ENCODE peak calls at places on chromosomes 12 and 14, in six cellular contexts. O is stimulated activated CD8-positive, alpha-beta memory T cell treated with anti-CD3 and anti-CD28 coated beads, Interleukin-2, amount 100 ng/mL, for 1 hour; I is suprapubic skin; K is NCI-H187 treated with DMSO at 0.1 percent for 48 hours; Y is fibroblast of mammary gland; U is HTR-8/SVneo. W is an unnamed sample.

GRCh38 chr14:99415496-99416281 is 65.0 kb downstream of the SETD3 start:
- DNase-seq in Y (peak), I (no peak), O (peak), U (peak), K (peak), W (peak)

GRCh38 chr14:90239139-90239538 is 17.2 kb upstream of the PSMC1 start:
- DNase-seq in U (no peak), I (no peak), K (no peak), Y (no peak), O (no peak), W (no peak)

GRCh38 chr14:104642540-104642868 is 37.9 kb upstream of the TMEM179 start:
- DNase-seq in I (no peak), O (no peak), U (no peak), Y (no peak), K (no peak), W (no peak)

GRCh38 chr12:17016116-17016864 is 410.3 kb upstream of the LMO3 start:
- DNase-seq in I (no peak), K (no peak), Y (no peak), O (no peak), U (no peak), W (no peak)

GRCh38 chr14:24139272-24139934 is 2.0 kb downstream of the EMC9 start:
- DNase-seq in Y (no peak), O (no peak), K (no peak), U (no peak), I (no peak), W (no peak)

GRCh38 chr12:71538807-71539206 is 99.2 kb downstream of the LGR5 start:
- DNase-seq in I (no peak), K (no peak), U (no peak), O (no peak), Y (no peak), W (no peak)

GRCh38 chr14:22296722-22297121 is 292.3 kb downstream of the DAD1 start:
- DNase-seq in O (no peak), I (no peak), Y (peak), K (no peak), U (peak), W (no peak)

GRCh38 chr14:24051162-24051788 is 534 bp upstream of the CARMIL3 start:
- DNase-seq in U (no peak), O (no peak), Y (no peak), I (no peak), K (no peak), W (no peak)

GRCh38 chr14:92427096-92427495 is 86.5 kb upstream of the RIN3 start:
- DNase-seq in K (no peak), I (no peak), Y (no peak), O (no peak), U (no peak), W (no peak)

GRCh38 chr12:14260011-14260993 is 105.2 kb upstream of the ATF7IP start:
- DNase-seq in K (no peak), I (peak), Y (peak), U (peak), O (no peak), W (peak)

GRCh38 chr12:131701705-131702572 is 9.0 kb upstream of the SFSWAP start:
- DNase-seq in K (no peak), U (no peak), Y (no peak), O (no peak), I (peak), W (no peak)

GRCh38 chr12:109871678-109872314 is 8.5 kb downstream of the GLTP start:
- DNase-seq in Y (peak), I (no peak), K (no peak), U (no peak), O (no peak), W (no peak)

GRCh38 chr14:21874167-21874566 is 200.5 kb upstream of the OR4E1 start:
- DNase-seq in Y (no peak), O (no peak), U (no peak), K (no peak), I (no peak), W (no peak)

GRCh38 chr14:70193396-70193795 is 4.6 kb upstream of the SLC8A3 start:
- DNase-seq in U (no peak), I (no peak), K (no peak), O (no peak), Y (no peak), W (no peak)

GRCh38 chr12:56723889-56724659 is 1.0 kb downstream of the NACA start:
- DNase-seq in I (no peak), U (no peak), Y (peak), O (no peak), K (no peak), W (peak)

GRCh38 chr14:77782202-77782601 is 17.7 kb upstream of the ADCK1 start:
- DNase-seq in U (no peak), K (no peak), Y (peak), I (no peak), O (no peak), W (no peak)

GRCh38 chr14:101028971-101029667 is 125.6 kb upstream of the RTL1 start:
- DNase-seq in Y (no peak), I (no peak), K (no peak), U (no peak), O (no peak), W (no peak)

GRCh38 chr12:130715996-130716917 is at the start of gene RIMBP2:
- DNase-seq in K (peak), O (no peak), Y (no peak), U (peak), I (no peak), W (no peak)

GRCh38 chr12:13000935-13001724 is 1.1 kb upstream of the HEBP1 start:
- DNase-seq in K (no peak), O (no peak), Y (peak), I (peak), U (peak), W (peak)

GRCh38 chr14:89344871-89345270 is 72.2 kb downstream of the FOXN3 start:
- DNase-seq in K (no peak), O (no peak), U (no peak), Y (no peak), I (no peak), W (no peak)

GRCh38 chr12:130249376-130249775 is 87.1 kb downstream of the FZD10 start:
- DNase-seq in Y (no peak), O (no peak), U (no peak), K (no peak), I (no peak), W (no peak)

GRCh38 chr12:107327783-107328182 is 234.4 kb upstream of the CRY1 start:
- DNase-seq in K (no peak), I (no peak), O (no peak), U (no peak), Y (no peak), W (no peak)

GRCh38 chr12:57148469-57149308 is 1.3 kb upstream of the LRP1-AS start:
- DNase-seq in I (no peak), U (no peak), K (no peak), O (no peak), Y (peak), W (no peak)